ENCODE peak calls at places on chromosomes 11 and 22, in nine cellular contexts. Q is EL; M is lung microvascular endothelial cell; E is activated gamma-delta T cell treated with Interleukin-2 at 50 U/mL for 16 hours; R is hippocampal formation; S is hypothalamus; O is effector CD4-positive, alpha-beta T cell; P is NCI-H187 treated with DMSO at 0.1 percent for 48 hours; W is thoracic aorta. G is an unnamed sample.

GRCh38 chr11:44036811-44037657 is 10.7 kb upstream of the ACCSL start:
- DNase-seq in Q (peak; percentile 80), M (peak; percentile 82), E (no peak), R (peak; percentile 93), S (peak; percentile 62), O (no peak), P (peak; percentile 11), W (peak; percentile 66), G (peak; percentile 87)

GRCh38 chr11:134071766-134072403 is 3.0 kb downstream of the JAM3 start:
- DNase-seq in Q (peak; percentile 17), M (no peak), E (no peak), R (no peak), S (no peak), O (no peak), P (no peak), W (no peak), G (no peak)

GRCh38 chr11:112374486-112375140 is 114.0 kb upstream of the PLET1 start:
- DNase-seq in Q (no peak), M (no peak), E (no peak), R (no peak), S (no peak), O (no peak), P (no peak), W (no peak), G (no peak)

GRCh38 chr11:9347100-9347499 is 32.7 kb upstream of the TMEM41B start:
- DNase-seq in Q (no peak), M (no peak), E (no peak), R (no peak), S (no peak), O (no peak), P (no peak), W (no peak), G (no peak)

GRCh38 chr22:31912402-31912733 is 32.0 kb upstream of the YWHAH start:
- DNase-seq in Q (no peak), M (no peak), E (no peak), R (no peak), S (no peak), O (no peak), P (no peak), W (no peak), G (no peak)

GRCh38 chr22:47589271-47590250 is 827.1 kb downstream of the TBC1D22A start:
- DNase-seq in Q (no peak), M (no peak), E (no peak), R (no peak), S (no peak), O (no peak), P (no peak), W (no peak), G (peak; percentile 20)

GRCh38 chr11:15896544-15896943 is 459.8 kb downstream of the SOX6 start:
- DNase-seq in Q (no peak), M (no peak), E (no peak), R (no peak), S (no peak), O (no peak), P (no peak), W (no peak), G (no peak)

GRCh38 chr11:57482782-57483569 is 22.6 kb downstream of the RTN4RL2 start:
- DNase-seq in Q (peak; percentile 36), M (peak; percentile 59), E (peak; percentile 44), R (no peak), S (no peak), O (peak; percentile 50), P (no peak), W (no peak), G (no peak)

GRCh38 chr22:49771266-49772065 is 56.2 kb downstream of the BRD1 start:
- DNase-seq in Q (no peak), M (no peak), E (no peak), R (no peak), S (no peak), O (no peak), P (no peak), W (no peak), G (no peak)

GRCh38 chr22:39763276-39763675 is 130.3 kb downstream of the ENTHD1 start:
- DNase-seq in Q (no peak), M (no peak), E (no peak), R (no peak), S (no peak), O (no peak), P (no peak), W (no peak), G (no peak)

GRCh38 chr11:105582497-105582896 is 27.4 kb upstream of the GRIA4 start:
- DNase-seq in Q (peak; percentile 13), M (no peak), E (no peak), R (no peak), S (no peak), O (no peak), P (no peak), W (no peak), G (no peak)

GRCh38 chr11:109914809-109915653 is 178.2 kb upstream of the ZC3H12C start:
- DNase-seq in Q (peak; percentile 30), M (peak; percentile 48), E (no peak), R (no peak), S (no peak), O (no peak), P (no peak), W (no peak), G (no peak)

GRCh38 chr11:69437001-69437875 is 44.2 kb upstream of the LINC01488 start:
- DNase-seq in Q (peak; percentile 66), M (no peak), E (no peak), R (no peak), S (no peak), O (no peak), P (no peak), W (no peak), G (no peak)